ENCODE peak calls at places on chromosomes 7 and 10, in six cellular contexts. E is amniotic stem cell, K is stromal cell of bone marrow, A is NCI-H1105, D is NCI-H345, R is NT2/D1. C is an unnamed sample.

GRCh38 chr7:112157072-112157471 is 49.1 kb downstream of the DOCK4 start:
- DNase-seq in R (no peak), E (no peak), K (peak), A (no peak), D (no peak), C (peak)

GRCh38 chr7:1669954-1670893 is at the start of gene ELFN1:
- DNase-seq in K (no peak), E (no peak), D (peak), A (peak), R (peak), C (no peak)

GRCh38 chr7:115812796-115813195 is 217.8 kb downstream of the TFEC start:
- DNase-seq in R (no peak), D (no peak), K (no peak), E (no peak), A (no peak), C (no peak)

GRCh38 chr10:44983895-44984278 is 5.3 kb upstream of the DEPP1 start:
- DNase-seq in D (no peak), A (no peak), E (no peak), R (no peak), K (no peak), C (no peak)

GRCh38 chr7:112556633-112557032 is 75.8 kb downstream of the LSMEM1 start:
- DNase-seq in R (no peak), E (no peak), K (no peak), D (no peak), A (no peak), C (no peak)

GRCh38 chr7:60706-61105 is 131.7 kb upstream of the FAM20C start:
- DNase-seq in K (no peak), R (no peak), E (no peak), D (no peak), A (no peak), C (no peak)

GRCh38 chr10:69801094-69801433 is 642 bp upstream of the COL13A1 start:
- DNase-seq in R (peak), A (peak), E (no peak), D (no peak), K (no peak), C (no peak)

GRCh38 chr7:16271990-16272665 is 149.2 kb downstream of the CRPPA start:
- DNase-seq in R (peak), K (no peak), E (no peak), D (no peak), A (no peak), C (no peak)

GRCh38 chr10:71840177-71840711 is 10.8 kb downstream of the PSAP start:
- DNase-seq in E (peak), R (peak), D (peak), K (peak), A (peak), C (peak)

GRCh38 chr7:33108931-33109757 is at the start of gene RP9:
- DNase-seq in K (peak), A (peak), D (peak), R (peak), E (peak), C (no peak)

GRCh38 chr7:19982841-19983835 is 209.7 kb upstream of the TMEM196 start:
- DNase-seq in R (peak), D (no peak), A (no peak), E (peak), K (peak), C (no peak)

GRCh38 chr7:64183126-64183742 is 23.8 kb upstream of the ZNF735 start:
- DNase-seq in R (peak), D (no peak), A (peak), K (no peak), E (no peak), C (no peak)

GRCh38 chr7:64037095-64037494 is 8.1 kb upstream of the ZNF727 start:
- DNase-seq in E (no peak), D (no peak), R (no peak), A (no peak), K (no peak), C (no peak)

GRCh38 chr10:620971-621370 is 68.5 kb downstream of the DIP2C start:
- DNase-seq in R (no peak), K (no peak), E (no peak), D (no peak), A (no peak), C (no peak)

GRCh38 chr10:49831352-49832040 is 69.4 kb upstream of the OGDHL start:
- DNase-seq in E (no peak), R (peak), K (no peak), A (no peak), D (no peak), C (peak)

C was measured in GM04503.